ENCODE peak calls at places on chromosome 3, in six cellular contexts. S, T, N, Y, Z and P are unnamed samples.

GRCh38 chr3:79255292-79255691 is 512.5 kb downstream of the ROBO1 start:
- DNase-seq in S (no peak), T (no peak), N (no peak), Z (no peak), Y (no peak), P (no peak)

GRCh38 chr3:42190701-42191442 is 75.1 kb downstream of the CCK start:
- DNase-seq in T (peak), S (peak), Y (peak), N (no peak), Z (peak), P (no peak)

GRCh38 chr3:172466553-172467130 is 18.4 kb upstream of the GHSR start:
- DNase-seq in Z (no peak), S (no peak), N (no peak), T (no peak), Y (no peak), P (no peak)

GRCh38 chr3:115469649-115470048 is 153.7 kb upstream of the GAP43 start:
- DNase-seq in Z (no peak), S (peak), T (no peak), Y (no peak), N (no peak), P (no peak)

GRCh38 chr3:150733373-150733935 is 29.5 kb downstream of the SIAH2 start:
- DNase-seq in T (no peak), Z (peak), S (no peak), Y (no peak), N (no peak), P (no peak)

GRCh38 chr3:150443331-150443741 is 35.2 kb downstream of the TSC22D2 start:
- DNase-seq in S (no peak), Z (no peak), T (no peak), Y (no peak), N (no peak), P (no peak)

GRCh38 chr3:53753518-53754183 is 92.6 kb downstream of the CHDH start:
- DNase-seq in Z (no peak), N (no peak), Y (no peak), T (no peak), S (no peak), P (no peak)

GRCh38 chr3:109132801-109133473 is 3.6 kb upstream of the C3orf85 start:
- DNase-seq in Z (no peak), Y (no peak), S (no peak), T (no peak), N (no peak), P (no peak)

GRCh38 chr3:66039590-66039887 is 821 bp upstream of the MAGI1 start:
- DNase-seq in Z (peak), N (peak), T (peak), S (no peak), Y (no peak), P (no peak)

GRCh38 chr3:98692787-98693473 is 70.2 kb upstream of the ST3GAL6 start:
- DNase-seq in T (no peak), S (no peak), N (no peak), Z (no peak), Y (no peak), P (no peak)

GRCh38 chr3:127670761-127671522 is 1.8 kb upstream of the ABTB1 start:
- DNase-seq in S (no peak), Y (no peak), N (peak), T (peak), Z (peak), P (peak)

GRCh38 chr3:175837962-175838361 is 978.8 kb downstream of the NAALADL2 start:
- DNase-seq in N (no peak), T (no peak), Y (no peak), S (no peak), Z (no peak), P (no peak)

GRCh38 chr3:195467641-195468390 is 25.0 kb upstream of the ACAP2 start:
- DNase-seq in Z (no peak), S (no peak), Y (peak), N (no peak), T (no peak), P (no peak)

GRCh38 chr3:64242435-64242834 is 17.2 kb upstream of the PRICKLE2 start:
- DNase-seq in Y (no peak), Z (no peak), S (no peak), N (no peak), T (no peak), P (no peak)

GRCh38 chr3:152835311-152836102 is 576 bp downstream of the P2RY1 start:
- DNase-seq in Y (peak), S (no peak), Z (peak), T (peak), N (peak), P (no peak)

GRCh38 chr3:36784012-36784763 is 19.8 kb upstream of the DCLK3 start:
- DNase-seq in Z (no peak), Y (no peak), T (no peak), N (no peak), S (no peak), P (no peak)
- TF ChIP-seq CTCF in Z (no peak), Y (no peak), T (no peak), N (no peak), S (no peak), P (no peak)

GRCh38 chr3:171195686-171196085 is 169.2 kb upstream of the SLC2A2 start:
- DNase-seq in Y (no peak), Z (no peak), S (no peak), N (no peak), T (no peak), P (no peak)
- TF ChIP-seq CTCF in Y (peak), Z (peak), S (no peak), N (no peak), T (no peak), P (peak)

DNA sequence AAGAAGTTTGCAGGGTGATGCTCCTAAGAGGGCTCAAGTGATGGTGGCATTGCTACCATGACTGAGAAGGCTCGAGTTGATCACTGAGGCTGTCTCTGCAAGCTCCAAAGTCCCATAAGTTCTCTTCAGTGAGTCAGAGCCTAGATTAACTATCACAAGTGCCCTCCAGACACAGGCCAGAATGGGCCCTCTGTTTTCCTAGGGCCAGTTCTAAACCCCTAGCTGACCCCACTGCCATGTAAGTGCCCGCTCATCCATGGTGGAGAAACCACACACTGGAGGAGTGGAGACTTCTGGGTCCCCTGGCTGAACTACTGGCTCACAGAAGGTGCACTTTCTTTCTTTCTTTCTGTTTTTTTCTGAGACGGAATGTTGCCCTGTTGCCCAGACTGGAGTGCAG is 87.6 kb upstream of the WNT5A start:
- DNase-seq in S (no peak), Z (no peak), N (no peak), T (no peak), Y (no peak), P (no peak)
- TF ChIP-seq CTCF in S (no peak), Z (no peak), N (no peak), T (no peak), Y (no peak), P (no peak)

GRCh38 chr3:141078200-141078599 is 27.1 kb downstream of the SPSB4 start:
- DNase-seq in T (no peak), Z (peak), Y (no peak), N (no peak), S (no peak), P (no peak)

GRCh38 chr3:141076821-141077571 is 25.8 kb downstream of the SPSB4 start:
- DNase-seq in Y (no peak), S (no peak), T (no peak), N (peak), Z (peak), P (no peak)

GRCh38 chr3:141074529-141074928 is 23.4 kb downstream of the SPSB4 start:
- DNase-seq in T (no peak), Z (peak), Y (no peak), N (no peak), S (no peak), P (no peak)

GRCh38 chr3:141077631-141078030 is 26.5 kb downstream of the SPSB4 start:
- DNase-seq in T (no peak), Z (no peak), S (no peak), Y (no peak), N (no peak), P (no peak)

GRCh38 chr3:141076026-141076797 is 25.1 kb downstream of the SPSB4 start:
- DNase-seq in S (no peak), Z (peak), T (no peak), N (peak), Y (no peak), P (no peak)
- TF ChIP-seq CTCF in S (no peak), Z (no peak), T (no peak), N (no peak), Y (no peak), P (no peak)

DNA sequence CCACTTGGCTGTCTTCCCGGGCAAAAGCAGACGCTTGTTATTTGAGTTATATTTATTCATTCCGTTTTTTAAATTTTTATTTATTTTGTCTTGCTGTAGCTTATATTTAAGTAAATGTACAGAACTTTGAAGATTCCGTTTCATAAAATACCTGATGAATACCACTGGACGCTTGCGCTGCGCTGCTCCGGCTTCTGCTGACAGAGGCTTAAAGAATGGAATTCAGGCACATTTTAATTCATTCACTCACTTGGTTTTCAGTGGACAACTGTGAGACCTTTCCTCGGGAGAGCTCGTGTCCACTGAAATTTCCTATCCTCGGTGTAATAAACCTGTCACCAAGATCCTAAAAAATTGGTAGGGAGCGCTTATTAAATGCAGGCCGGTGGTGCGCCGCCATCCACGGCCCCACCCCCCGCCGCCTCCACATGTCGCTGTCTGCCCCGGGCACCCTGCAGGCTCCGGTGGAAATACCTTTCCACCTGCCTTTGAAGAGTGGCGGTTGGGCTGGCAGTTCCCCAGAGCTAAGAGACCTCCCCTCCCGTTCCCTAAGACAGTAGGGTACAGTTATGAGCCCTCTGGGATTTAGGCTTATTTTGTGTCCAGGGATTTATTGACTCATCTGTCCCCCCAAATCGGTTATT is 62.5 kb upstream of the UBE2E1 start:
- DNase-seq in S (no peak), N (no peak), Y (no peak), T (no peak), Z (peak), P (no peak)
- TF ChIP-seq CTCF in S (no peak), N (no peak), Y (no peak), T (no peak), Z (peak), P (no peak)

GRCh38 chr3:85304360-85304964 is 345.7 kb downstream of the CADM2 start:
- DNase-seq in Y (no peak), T (no peak), Z (no peak), S (no peak), N (no peak), P (no peak)
- TF ChIP-seq CTCF in Y (peak), T (no peak), Z (peak), S (no peak), N (peak), P (peak)

DNA sequence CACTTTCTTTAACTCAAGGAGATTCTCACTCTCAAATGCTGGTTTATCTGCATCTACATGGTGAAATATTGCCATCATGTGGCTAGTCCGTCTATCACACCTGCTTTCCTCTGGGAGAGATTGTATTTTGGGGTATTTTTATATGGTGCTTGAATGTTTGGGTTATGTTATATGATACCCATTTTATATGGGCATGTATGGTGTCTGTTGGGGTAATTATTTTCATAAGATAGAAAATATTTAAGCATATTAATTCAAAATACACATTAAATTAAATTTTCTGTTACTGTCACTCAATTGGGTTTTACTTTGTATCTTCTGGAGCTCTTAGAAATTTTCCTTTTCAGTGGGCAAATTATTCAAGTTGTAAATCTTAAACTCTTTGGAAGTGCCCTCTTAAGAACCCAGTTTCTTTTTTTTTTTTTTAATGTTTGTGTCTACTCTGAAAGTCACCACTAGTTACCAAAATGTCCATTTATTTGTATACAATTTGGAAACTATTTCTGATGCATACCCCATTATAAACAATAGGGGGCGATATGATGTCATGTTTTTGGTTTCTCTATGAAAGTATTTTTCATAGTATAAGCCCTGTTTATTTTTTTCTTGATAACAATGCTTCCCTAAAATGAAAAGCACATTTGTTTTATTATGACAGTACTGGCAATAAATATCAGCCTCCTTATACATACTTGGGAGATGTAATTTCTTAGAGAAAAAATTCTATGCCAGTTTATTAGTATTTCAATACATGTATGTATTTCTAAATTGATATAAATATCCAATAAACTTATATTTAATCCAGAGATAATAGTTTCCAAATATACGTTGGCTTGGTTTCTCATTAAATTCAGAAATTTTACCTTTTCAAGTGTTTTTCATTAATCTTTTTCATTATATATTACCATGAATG is 36.1 kb upstream of the PLSCR5 start:
- DNase-seq in Y (no peak), T (peak), Z (peak), S (peak), N (no peak), P (no peak)
- TF ChIP-seq CTCF in Y (peak), T (peak), Z (peak), S (peak), N (peak), P (peak)

DNA sequence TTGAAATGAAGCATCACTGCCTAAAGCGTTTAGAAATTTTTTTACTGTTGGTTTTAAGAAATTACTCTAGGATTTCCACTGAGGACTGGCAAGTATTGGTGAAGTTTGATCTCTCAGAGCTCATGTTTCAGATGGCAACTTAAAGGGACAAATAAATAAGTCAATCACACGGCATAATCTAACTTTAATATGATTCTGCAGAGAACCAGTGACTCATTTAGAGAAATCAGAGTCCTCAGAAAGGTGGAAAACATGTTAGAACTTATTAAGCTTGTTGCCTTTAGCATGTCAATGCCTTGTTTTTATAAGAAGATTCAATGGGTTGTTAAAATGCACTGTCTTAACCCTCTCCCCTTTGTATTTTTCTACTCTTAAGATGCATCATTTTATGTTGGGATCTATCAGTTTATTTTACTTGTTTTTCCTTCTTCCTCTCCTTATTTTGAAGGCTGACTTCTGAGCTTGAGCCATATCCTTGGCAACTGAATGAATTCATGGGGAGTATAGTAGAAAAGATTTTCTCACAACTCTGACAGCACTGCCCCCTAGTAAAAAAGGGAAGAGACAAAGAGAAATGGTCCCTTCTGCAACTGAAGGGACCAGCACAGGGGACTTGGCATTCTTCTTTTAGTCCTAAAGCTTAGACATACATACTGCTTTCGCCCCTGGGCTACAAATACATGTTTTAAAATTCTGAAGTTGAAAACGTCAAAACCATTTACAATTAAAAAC is 431.2 kb downstream of the LPP start:
- DNase-seq in N (no peak), S (no peak), T (no peak), Y (peak), Z (no peak), P (no peak)
- TF ChIP-seq CTCF in N (no peak), S (no peak), T (no peak), Y (peak), Z (peak), P (peak)